ENCODE peak calls at places on chromosomes 3 and 15, in eight cellular contexts. Q is HepG2, G is sigmoid colon, R is HCT116, H is endothelial cell of umbilical vein, S is SK-N-SH, I is stomach, Y is upper lobe of left lung. B is an unnamed sample. For H3K36me3, the result is how much of the 10 kb centered on the place peaks cover.

GRCh38 chr15:79315623-79316328 is 4.9 kb downstream of the TMED3 start:
- DNase-seq in R (no peak), G (no peak), H (no peak), S (no peak), Y (no peak), Q (no peak), I (peak), B (peak)

GRCh38 chr15:41940441-41940857 is 31.9 kb downstream of the EHD4 start:
- DNase-seq in Q (peak), S (no peak), H (peak), I (no peak), G (no peak), Y (no peak), R (peak), B (no peak)

GRCh38 chr3:40337136-40338108 is 27.9 kb downstream of the EIF1B start:
- DNase-seq in G (no peak), I (no peak), Q (no peak), R (no peak), H (no peak), S (no peak), Y (no peak), B (no peak)

GRCh38 chr3:184907941-184908649 is 96.1 kb downstream of the VPS8 start:
- DNase-seq in Q (no peak), G (no peak), H (no peak), I (no peak), Y (peak), R (no peak), S (no peak), B (no peak)

GRCh38 chr3:100954990-100955389 is 38.2 kb downstream of the ABI3BP start:
- DNase-seq in G (peak), Y (no peak), S (no peak), H (peak), Q (no peak), I (no peak), R (no peak), B (no peak)

GRCh38 chr3:64150527-64151238 is 74.6 kb downstream of the PRICKLE2 start:
- DNase-seq in Y (peak), R (no peak), H (peak), I (peak), S (peak), Q (peak), G (peak), B (no peak)

GRCh38 chr3:139577899-139578298 is 38.4 kb upstream of the RBP1 start:
- DNase-seq in S (peak), I (no peak), Y (no peak), Q (no peak), R (no peak), G (no peak), H (no peak), B (peak)

GRCh38 chr15:96334017-96334704 is 3.7 kb downstream of the NR2F2 start:
- DNase-seq in R (no peak), H (peak), Y (peak), S (no peak), Q (no peak), G (no peak), I (no peak), B (peak)

GRCh38 chr15:62026707-62027565 is 33.3 kb downstream of the VPS13C start:
- DNase-seq in G (no peak), I (no peak), H (no peak), Y (no peak), Q (no peak), R (no peak), S (no peak), B (no peak)

GRCh38 chr3:143329567-143330164 is 210.1 kb downstream of the CHST2 start:
- DNase-seq in I (no peak), R (no peak), G (no peak), Q (peak), S (peak), Y (peak), H (peak), B (no peak)

GRCh38 chr3:196274585-196274984 is 12.9 kb downstream of the PCYT1A start:
- DNase-seq in G (no peak), H (no peak), Q (no peak), R (no peak), Y (no peak), S (no peak), I (no peak), B (no peak)

GRCh38 chr15:68894208-68894607 is 36.1 kb upstream of the SPESP1 start:
- DNase-seq in I (no peak), G (no peak), R (no peak), H (no peak), S (no peak), Y (no peak), Q (no peak), B (peak)

GRCh38 chr3:37904614-37905047 is 43.0 kb downstream of the CTDSPL start:
- DNase-seq in I (no peak), H (no peak), S (peak), Y (no peak), Q (no peak), R (no peak), G (no peak), B (no peak)

GRCh38 chr3:105322570-105323273 is 44.0 kb upstream of the ALCAM start:
- DNase-seq in G (no peak), Q (no peak), S (no peak), R (no peak), H (no peak), Y (no peak), I (no peak), B (no peak)

GRCh38 chr3:16743276-16743675 is 138.1 kb upstream of the DAZL start:
- DNase-seq in R (no peak), Y (no peak), I (no peak), G (no peak), S (no peak), Q (no peak), H (no peak), B (no peak)

GRCh38 chr3:36943601-36944000 is 1.3 kb downstream of the TRANK1 start:
- DNase-seq in I (no peak), R (no peak), H (no peak), G (no peak), Y (no peak), Q (no peak), S (no peak), B (no peak)

GRCh38 chr15:89052474-89052873 is 35.8 kb upstream of the ABHD2 start:
- DNase-seq in H (no peak), G (no peak), S (no peak), Y (no peak), R (no peak), Q (no peak), I (no peak), B (no peak)

GRCh38 chr15:66293419-66294156 is at the start of gene DIS3L:
- DNase-seq in S (peak), G (peak), Q (peak), R (no peak), Y (peak), I (peak), H (peak), B (no peak)

GRCh38 chr3:89560546-89560945 is 453.1 kb downstream of the EPHA3 start:
- DNase-seq in I (no peak), H (no peak), G (no peak), Q (no peak), Y (no peak), R (no peak), S (no peak), B (no peak)

GRCh38 chr3:158711886-158712285 is 20.4 kb downstream of the RARRES1 start:
- DNase-seq in H (peak), I (no peak), Q (no peak), R (no peak), Y (no peak), G (no peak), S (no peak), B (no peak)

GRCh38 chr3:42605550-42606173 is 5.2 kb downstream of the NKTR start:
- DNase-seq in I (no peak), Y (no peak), Q (peak), G (no peak), S (no peak), R (no peak), H (peak), B (no peak)

GRCh38 chr15:90315276-90315982 is 36.7 kb upstream of the ZNF774 start:
- DNase-seq in H (peak), Q (peak), G (peak), S (no peak), R (no peak), Y (no peak), I (peak), B (peak)

GRCh38 chr15:90596943-90597342 is 67.2 kb downstream of the CRTC3 start:
- DNase-seq in H (no peak), S (no peak), Y (peak), G (no peak), R (no peak), Q (no peak), I (no peak), B (no peak)

GRCh38 chr3:144636833-144637232 is 665.2 kb downstream of the DIPK2A start:
- DNase-seq in G (no peak), R (peak), I (no peak), H (no peak), Q (peak), S (no peak), Y (no peak), B (no peak)

GRCh38 chr3:82883072-82883471 is 1121.6 kb upstream of the GBE1 start:
- DNase-seq in S (no peak), Y (no peak), G (no peak), H (no peak), R (no peak), I (no peak), Q (no peak), B (no peak)

GRCh38 chr3:19093084-19093483 is 55.2 kb upstream of the KCNH8 start:
- DNase-seq in I (no peak), Q (no peak), S (no peak), H (no peak), G (no peak), R (no peak), Y (no peak), B (no peak)

GRCh38 chr15:62444104-62445027 is 279.3 kb upstream of the C2CD4B start:
- DNase-seq in Y (no peak), I (no peak), R (peak), H (no peak), G (peak), S (no peak), Q (no peak), B (no peak)

GRCh38 chr3:44685128-44685800 is 27.2 kb upstream of the ZNF502 start:
- DNase-seq in S (peak), Q (no peak), G (peak), Y (peak), H (peak), R (no peak), I (peak), B (no peak)

GRCh38 chr3:82259994-82260393 is 498.5 kb upstream of the GBE1 start:
- DNase-seq in Q (no peak), S (no peak), R (no peak), Y (no peak), H (no peak), G (no peak), I (no peak), B (no peak)

GRCh38 chr15:62962101-62962995 is 80.2 kb upstream of the TPM1 start:
- DNase-seq in S (no peak), I (no peak), R (no peak), H (no peak), Q (no peak), G (no peak), Y (peak), B (no peak)

GRCh38 chr15:69876556-69876955 is 221.2 kb downstream of the TLE3 start:
- DNase-seq in I (no peak), S (peak), Y (no peak), Q (no peak), G (no peak), R (no peak), H (no peak), B (no peak)

GRCh38 chr3:132788299-132788698 is 66.1 kb upstream of the NPHP3 start:
- DNase-seq in Q (no peak), Y (no peak), S (no peak), I (no peak), G (no peak), R (peak), H (peak), B (no peak)

GRCh38 chr3:170726976-170727661 is 141.2 kb upstream of the SLC7A14 start:
- DNase-seq in S (no peak), R (no peak), I (no peak), H (peak), G (no peak), Q (no peak), Y (no peak), B (no peak)
- H3K27ac ChIP-seq in S (peak), R (no peak), I (no peak), H (peak), G (no peak), Q (no peak), Y (no peak), B (no peak)

GRCh38 chr3:170386468-170386867 is 29.0 kb downstream of the SKIL start:
- DNase-seq in H (no peak), Q (no peak), G (no peak), R (no peak), Y (no peak), I (no peak), S (no peak), B (no peak)
- H3K36me3 ChIP-seq in H (under half), Q (under half), G (under half), R (under half), Y (under half), I (half or more), S (half or more), B (half or more)

DNA sequence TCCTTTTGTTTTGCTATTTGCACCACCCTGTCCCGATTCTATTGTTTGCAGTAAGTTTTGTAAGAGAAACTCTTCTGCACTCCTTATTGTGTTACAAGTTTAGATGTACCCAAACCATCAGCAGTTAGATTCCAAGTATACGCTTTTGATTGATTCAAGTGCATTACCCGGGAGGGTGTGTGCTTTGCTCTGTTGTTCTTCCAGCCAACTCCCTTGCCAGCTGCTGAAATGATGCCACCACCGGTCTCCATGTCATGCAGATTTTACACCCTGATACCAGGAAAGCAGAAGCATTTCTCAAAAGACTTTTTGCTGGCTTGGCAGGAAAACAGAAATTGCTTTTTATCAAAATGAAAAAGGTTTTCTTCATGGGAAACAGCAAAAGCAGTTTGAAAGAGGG is 1006.6 kb upstream of the CFAP20DC start:
- DNase-seq in Q (no peak), R (no peak), S (peak), H (no peak), Y (no peak), I (no peak), G (no peak), B (no peak)
- TF ChIP-seq POLR2AphosphoS5 in Q (no peak), R (no peak), S (no peak), H (no peak), Y (no peak), I (no peak), G (no peak), B (no peak)

GRCh38 chr3:9781978-9782575 is 10.2 kb downstream of the TADA3 start:
- DNase-seq in H (no peak), R (no peak), I (no peak), Y (no peak), S (no peak), G (no peak), Q (no peak), B (no peak)
- H3K27ac ChIP-seq in H (no peak), R (no peak), I (no peak), Y (no peak), S (no peak), G (no peak), Q (no peak), B (no peak)

GRCh38 chr3:180980612-180981011 is 8.9 kb downstream of the DNAJC19 start:
- DNase-seq in H (no peak), Q (no peak), Y (no peak), G (no peak), I (no peak), S (no peak), R (no peak), B (no peak)
- H3K36me3 ChIP-seq in H (under half), Q (under half), Y (under half), G (under half), I (half or more), S (half or more), R (under half), B (half or more)

DNA sequence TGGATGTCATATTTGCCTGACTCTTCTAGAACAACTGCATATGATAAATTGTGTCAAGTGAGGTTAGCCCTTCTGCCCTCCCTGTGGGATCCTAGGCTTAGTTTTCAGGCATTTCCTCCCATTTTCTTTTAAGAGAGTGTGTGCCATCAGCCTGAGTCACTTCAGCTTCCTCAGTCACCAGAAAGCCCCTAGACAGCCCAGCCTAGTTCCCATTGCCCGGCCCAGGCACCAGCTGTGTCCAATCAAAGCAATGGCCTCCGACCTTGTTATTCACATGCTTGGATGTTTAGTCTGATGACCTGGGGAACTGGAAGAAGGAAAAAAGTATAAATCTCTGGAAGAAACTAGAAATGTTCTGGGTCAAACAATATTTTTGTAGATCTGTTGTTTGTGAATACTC is 221.9 kb upstream of the LRIG1 start:
- DNase-seq in I (no peak), R (no peak), G (peak), Y (no peak), H (peak), Q (no peak), S (no peak), B (no peak)
- TF ChIP-seq POLR2AphosphoS5 in I (no peak), R (no peak), G (peak), Y (peak), H (no peak), Q (no peak), S (no peak), B (peak)

DNA sequence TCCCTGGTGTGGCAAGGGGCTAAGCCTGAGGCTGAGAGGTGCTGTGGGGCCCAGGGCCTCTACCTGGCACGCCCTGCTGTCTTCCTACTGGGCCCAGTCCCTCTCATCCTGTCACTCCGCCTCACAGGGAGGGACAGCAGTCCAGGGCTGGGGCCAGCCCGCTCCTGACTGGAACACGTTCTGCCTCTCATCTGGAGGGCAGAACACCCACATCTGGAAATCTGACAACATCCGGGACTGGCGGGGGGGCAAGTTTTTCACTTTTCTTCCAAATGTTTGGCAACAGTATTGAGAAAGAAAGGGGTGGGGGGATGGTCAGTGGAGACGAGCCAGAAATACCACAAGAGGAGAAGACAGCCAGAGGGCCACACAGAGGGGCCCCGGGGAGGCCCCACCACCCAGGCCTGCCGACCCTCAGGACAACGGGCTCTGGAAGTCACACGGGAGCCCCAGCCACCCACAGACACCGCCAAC is 1.8 kb upstream of the MYL3 start:
- DNase-seq in H (no peak), Y (peak), S (peak), Q (no peak), G (peak), R (no peak), I (no peak), B (no peak)
- H3K27ac ChIP-seq in H (no peak), Y (peak), S (no peak), Q (no peak), G (no peak), R (no peak), I (no peak), B (no peak)

B was measured in esophagus muscularis mucosa.